ENCODE peak calls at places on chromosomes 11 and 22, in five cellular contexts. One of them, this sample, is unnamed.

GRCh38 chr22:18078329-18079041 is 695 bp downstream of the PEX26 start:
- DNase-seq in stimulated activated naive B cell treated with anti-CD40 and anti-IgM and Interleukin-4, amounts not matched to agents 10 μg/mL and 1 μg/mL and 100 μg/mL, for 72 hours: peak
- DNase-seq in HS-5: no peak
- DNase-seq in COLO829: no peak
- DNase-seq in ureter: no peak
- DNase-seq in this sample: no peak

GRCh38 chr11:102244681-102245409 is 72.4 kb upstream of the BIRC3 start:
- DNase-seq in stimulated activated naive B cell treated with anti-CD40 and anti-IgM and Interleukin-4, amounts not matched to agents 10 μg/mL and 1 μg/mL and 100 μg/mL, for 72 hours: no peak
- DNase-seq in HS-5: peak
- DNase-seq in COLO829: peak
- DNase-seq in ureter: no peak
- DNase-seq in this sample: no peak

GRCh38 chr11:112589132-112589531 is 328.5 kb upstream of the PLET1 start:
- DNase-seq in stimulated activated naive B cell treated with anti-CD40 and anti-IgM and Interleukin-4, amounts not matched to agents 10 μg/mL and 1 μg/mL and 100 μg/mL, for 72 hours: no peak
- DNase-seq in HS-5: no peak
- DNase-seq in COLO829: no peak
- DNase-seq in ureter: no peak
- DNase-seq in this sample: peak

GRCh38 chr11:2445948-2446551 is 1.2 kb downstream of the KCNQ1 start:
- DNase-seq in stimulated activated naive B cell treated with anti-CD40 and anti-IgM and Interleukin-4, amounts not matched to agents 10 μg/mL and 1 μg/mL and 100 μg/mL, for 72 hours: no peak
- DNase-seq in HS-5: no peak
- DNase-seq in COLO829: no peak
- DNase-seq in ureter: no peak
- DNase-seq in this sample: no peak

GRCh38 chr11:66593650-66594049 is 665 bp downstream of the CCS start:
- DNase-seq in stimulated activated naive B cell treated with anti-CD40 and anti-IgM and Interleukin-4, amounts not matched to agents 10 μg/mL and 1 μg/mL and 100 μg/mL, for 72 hours: no peak
- DNase-seq in HS-5: no peak
- DNase-seq in COLO829: no peak
- DNase-seq in ureter: no peak
- DNase-seq in this sample: no peak

GRCh38 chr11:26557666-26558065 is 14.4 kb downstream of the MUC15 start:
- DNase-seq in stimulated activated naive B cell treated with anti-CD40 and anti-IgM and Interleukin-4, amounts not matched to agents 10 μg/mL and 1 μg/mL and 100 μg/mL, for 72 hours: no peak
- DNase-seq in HS-5: no peak
- DNase-seq in COLO829: no peak
- DNase-seq in ureter: no peak
- DNase-seq in this sample: no peak

GRCh38 chr22:30730351-30730750 is 35.7 kb downstream of the OSBP2 start:
- DNase-seq in stimulated activated naive B cell treated with anti-CD40 and anti-IgM and Interleukin-4, amounts not matched to agents 10 μg/mL and 1 μg/mL and 100 μg/mL, for 72 hours: no peak
- DNase-seq in HS-5: no peak
- DNase-seq in COLO829: no peak
- DNase-seq in ureter: no peak
- DNase-seq in this sample: no peak

GRCh38 chr11:19777342-19778102 is 64.9 kb downstream of the NAV2 start:
- DNase-seq in stimulated activated naive B cell treated with anti-CD40 and anti-IgM and Interleukin-4, amounts not matched to agents 10 μg/mL and 1 μg/mL and 100 μg/mL, for 72 hours: peak
- DNase-seq in HS-5: no peak
- DNase-seq in COLO829: no peak
- DNase-seq in ureter: no peak
- DNase-seq in this sample: no peak

GRCh38 chr22:20155330-20156041 is 4.6 kb upstream of the CCDC188 start:
- DNase-seq in stimulated activated naive B cell treated with anti-CD40 and anti-IgM and Interleukin-4, amounts not matched to agents 10 μg/mL and 1 μg/mL and 100 μg/mL, for 72 hours: no peak
- DNase-seq in HS-5: peak
- DNase-seq in COLO829: peak
- DNase-seq in ureter: no peak
- DNase-seq in this sample: peak

GRCh38 chr11:61771995-61772455 is 19.6 kb downstream of the MYRF start:
- DNase-seq in stimulated activated naive B cell treated with anti-CD40 and anti-IgM and Interleukin-4, amounts not matched to agents 10 μg/mL and 1 μg/mL and 100 μg/mL, for 72 hours: no peak
- DNase-seq in HS-5: no peak
- DNase-seq in COLO829: no peak
- DNase-seq in ureter: no peak
- DNase-seq in this sample: no peak

GRCh38 chr11:70933986-70934583 is 318.3 kb downstream of the SHANK2 start:
- DNase-seq in stimulated activated naive B cell treated with anti-CD40 and anti-IgM and Interleukin-4, amounts not matched to agents 10 μg/mL and 1 μg/mL and 100 μg/mL, for 72 hours: no peak
- DNase-seq in HS-5: no peak
- DNase-seq in COLO829: no peak
- DNase-seq in ureter: no peak
- DNase-seq in this sample: no peak

GRCh38 chr11:2770556-2771301 is 70.9 kb upstream of the KCNQ1OT1 start:
- DNase-seq in stimulated activated naive B cell treated with anti-CD40 and anti-IgM and Interleukin-4, amounts not matched to agents 10 μg/mL and 1 μg/mL and 100 μg/mL, for 72 hours: no peak
- DNase-seq in HS-5: no peak
- DNase-seq in COLO829: no peak
- DNase-seq in ureter: no peak
- DNase-seq in this sample: no peak

GRCh38 chr22:48427731-48428211 is 1399.9 kb downstream of the BRD1 start:
- DNase-seq in stimulated activated naive B cell treated with anti-CD40 and anti-IgM and Interleukin-4, amounts not matched to agents 10 μg/mL and 1 μg/mL and 100 μg/mL, for 72 hours: no peak
- DNase-seq in HS-5: no peak
- DNase-seq in COLO829: no peak
- DNase-seq in ureter: no peak
- DNase-seq in this sample: no peak

GRCh38 chr11:86197448-86197847 is 47.1 kb upstream of the EED start:
- DNase-seq in stimulated activated naive B cell treated with anti-CD40 and anti-IgM and Interleukin-4, amounts not matched to agents 10 μg/mL and 1 μg/mL and 100 μg/mL, for 72 hours: no peak
- DNase-seq in HS-5: no peak
- DNase-seq in COLO829: no peak
- DNase-seq in ureter: no peak
- DNase-seq in this sample: no peak

GRCh38 chr22:24427500-24428164 is at the start of gene ADORA2A:
- DNase-seq in stimulated activated naive B cell treated with anti-CD40 and anti-IgM and Interleukin-4, amounts not matched to agents 10 μg/mL and 1 μg/mL and 100 μg/mL, for 72 hours: peak
- DNase-seq in HS-5: no peak
- DNase-seq in COLO829: no peak
- DNase-seq in ureter: no peak
- DNase-seq in this sample: no peak

GRCh38 chr22:28977481-28977971 is 84.1 kb downstream of the C22orf31 start:
- DNase-seq in stimulated activated naive B cell treated with anti-CD40 and anti-IgM and Interleukin-4, amounts not matched to agents 10 μg/mL and 1 μg/mL and 100 μg/mL, for 72 hours: no peak
- DNase-seq in HS-5: no peak
- DNase-seq in COLO829: no peak
- DNase-seq in ureter: no peak
- DNase-seq in this sample: no peak

GRCh38 chr22:23743303-23743705 is 7.6 kb downstream of the ZNF70 start:
- DNase-seq in stimulated activated naive B cell treated with anti-CD40 and anti-IgM and Interleukin-4, amounts not matched to agents 10 μg/mL and 1 μg/mL and 100 μg/mL, for 72 hours: no peak
- DNase-seq in HS-5: no peak
- DNase-seq in COLO829: no peak
- DNase-seq in ureter: no peak
- DNase-seq in this sample: no peak

This sample was measured in uterus.